ENCODE peak calls at places on chromosomes 12 and 14, in six cellular contexts. One of them, this sample, is unnamed.

GRCh38 chr12:119444462-119445044 is 110.0 kb downstream of the CCDC60 start:
- DNase-seq in breast epithelium: no peak
- DNase-seq in HL-60: peak; percentile 49
- DNase-seq in fibroblast of the aortic adventitia: peak; percentile 43
- DNase-seq in colonic mucosa: peak; percentile 30
- DNase-seq in upper lobe of right lung: no peak
- DNase-seq in this sample: no peak

GRCh38 chr12:61530456-61530855 is 729.7 kb upstream of the USP15 start:
- DNase-seq in upper lobe of right lung: no peak
- DNase-seq in HL-60: no peak
- DNase-seq in fibroblast of the aortic adventitia: no peak
- DNase-seq in colonic mucosa: no peak
- DNase-seq in breast epithelium: no peak
- DNase-seq in this sample: no peak

GRCh38 chr12:103768467-103769123 is 72.4 kb downstream of the NT5DC3 start:
- DNase-seq in colonic mucosa: no peak
- DNase-seq in upper lobe of right lung: no peak
- DNase-seq in HL-60: no peak
- DNase-seq in breast epithelium: no peak
- DNase-seq in fibroblast of the aortic adventitia: no peak
- DNase-seq in this sample: no peak

GRCh38 chr12:108745641-108746040 is 14.3 kb upstream of the CORO1C start:
- DNase-seq in colonic mucosa: no peak
- DNase-seq in breast epithelium: no peak
- DNase-seq in upper lobe of right lung: no peak
- DNase-seq in fibroblast of the aortic adventitia: no peak
- DNase-seq in HL-60: no peak
- DNase-seq in this sample: no peak

GRCh38 chr12:110966081-110966760 is 45.8 kb upstream of the MYL2 start:
- DNase-seq in colonic mucosa: no peak
- DNase-seq in breast epithelium: no peak
- DNase-seq in fibroblast of the aortic adventitia: peak; percentile 0
- DNase-seq in HL-60: no peak
- DNase-seq in upper lobe of right lung: no peak
- DNase-seq in this sample: no peak

GRCh38 chr14:47929334-47929733 is 253.9 kb upstream of the MDGA2 start:
- DNase-seq in colonic mucosa: no peak
- DNase-seq in HL-60: no peak
- DNase-seq in upper lobe of right lung: no peak
- DNase-seq in breast epithelium: no peak
- DNase-seq in fibroblast of the aortic adventitia: no peak
- DNase-seq in this sample: no peak

GRCh38 chr14:69152944-69153847 is at the start of gene DCAF5:
- DNase-seq in HL-60: peak; percentile 62
- DNase-seq in colonic mucosa: peak; percentile 96
- DNase-seq in breast epithelium: peak; percentile 93
- DNase-seq in fibroblast of the aortic adventitia: peak; percentile 90
- DNase-seq in upper lobe of right lung: peak; percentile 98
- DNase-seq in this sample: peak; percentile 98

GRCh38 chr14:105980224-105980623 is 453.8 kb downstream of the TMEM121 start:
- DNase-seq in fibroblast of the aortic adventitia: no peak
- DNase-seq in HL-60: no peak
- DNase-seq in colonic mucosa: no peak
- DNase-seq in upper lobe of right lung: no peak
- DNase-seq in breast epithelium: no peak
- DNase-seq in this sample: no peak

GRCh38 chr12:120252071-120252906 is 13.2 kb downstream of the PXN start:
- DNase-seq in colonic mucosa: no peak
- DNase-seq in breast epithelium: no peak
- DNase-seq in HL-60: no peak
- DNase-seq in fibroblast of the aortic adventitia: no peak
- DNase-seq in upper lobe of right lung: no peak
- DNase-seq in this sample: no peak

GRCh38 chr14:31927348-31927826 is 149.7 kb upstream of the ARHGAP5 start:
- DNase-seq in breast epithelium: no peak
- DNase-seq in HL-60: no peak
- DNase-seq in fibroblast of the aortic adventitia: peak; percentile 82
- DNase-seq in colonic mucosa: no peak
- DNase-seq in upper lobe of right lung: no peak
- DNase-seq in this sample: no peak

GRCh38 chr12:6426882-6427671 is 17.7 kb upstream of the CD27 start:
- DNase-seq in upper lobe of right lung: no peak
- DNase-seq in colonic mucosa: no peak
- DNase-seq in breast epithelium: no peak
- DNase-seq in HL-60: no peak
- DNase-seq in fibroblast of the aortic adventitia: no peak
- DNase-seq in this sample: no peak

GRCh38 chr12:40525054-40525453 is 167.2 kb upstream of the CNTN1 start:
- DNase-seq in colonic mucosa: no peak
- DNase-seq in HL-60: no peak
- DNase-seq in upper lobe of right lung: no peak
- DNase-seq in fibroblast of the aortic adventitia: no peak
- DNase-seq in breast epithelium: no peak
- DNase-seq in this sample: no peak

GRCh38 chr14:101492716-101493115 is 68.6 kb upstream of the DIO3 start:
- DNase-seq in colonic mucosa: no peak
- DNase-seq in breast epithelium: peak; percentile 14
- DNase-seq in HL-60: no peak
- DNase-seq in fibroblast of the aortic adventitia: no peak
- DNase-seq in upper lobe of right lung: peak; percentile 61
- DNase-seq in this sample: no peak

GRCh38 chr12:53253298-53253697 is 14.8 kb upstream of the ESPL1 start:
- DNase-seq in fibroblast of the aortic adventitia: no peak
- DNase-seq in breast epithelium: no peak
- DNase-seq in upper lobe of right lung: peak; percentile 65
- DNase-seq in HL-60: no peak
- DNase-seq in colonic mucosa: no peak
- DNase-seq in this sample: no peak

GRCh38 chr12:53251477-53252348 is 16.4 kb upstream of the ESPL1 start:
- DNase-seq in upper lobe of right lung: peak; percentile 90
- DNase-seq in HL-60: peak; percentile 77
- DNase-seq in fibroblast of the aortic adventitia: peak; percentile 73
- DNase-seq in colonic mucosa: peak; percentile 79
- DNase-seq in breast epithelium: peak; percentile 76
- DNase-seq in this sample: peak; percentile 96

GRCh38 chr12:53255993-53256392 is 12.1 kb upstream of the ESPL1 start:
- DNase-seq in fibroblast of the aortic adventitia: no peak
- DNase-seq in upper lobe of right lung: no peak
- DNase-seq in breast epithelium: no peak
- DNase-seq in colonic mucosa: no peak
- DNase-seq in HL-60: no peak
- DNase-seq in this sample: no peak

GRCh38 chr12:53254816-53255545 is 13.1 kb upstream of the ESPL1 start:
- DNase-seq in fibroblast of the aortic adventitia: no peak
- DNase-seq in HL-60: no peak
- DNase-seq in breast epithelium: no peak
- DNase-seq in colonic mucosa: no peak
- DNase-seq in upper lobe of right lung: no peak
- DNase-seq in this sample: no peak

GRCh38 chr12:53252349-53252916 is 15.7 kb upstream of the ESPL1 start:
- DNase-seq in fibroblast of the aortic adventitia: peak; percentile 37
- DNase-seq in breast epithelium: peak; percentile 72
- DNase-seq in upper lobe of right lung: peak; percentile 73
- DNase-seq in colonic mucosa: peak; percentile 76
- DNase-seq in HL-60: no peak
- DNase-seq in this sample: no peak
- TF ChIP-seq CTCF in fibroblast of the aortic adventitia: no peak
- TF ChIP-seq CTCF in breast epithelium: no peak
- TF ChIP-seq CTCF in upper lobe of right lung: no peak
- TF ChIP-seq CTCF in colonic mucosa: no peak
- TF ChIP-seq CTCF in HL-60: no peak
- TF ChIP-seq CTCF in this sample: no peak

GRCh38 chr12:105504286-105504685 is 173.8 kb downstream of the C12orf75 start:
- DNase-seq in colonic mucosa: no peak
- DNase-seq in HL-60: no peak
- DNase-seq in upper lobe of right lung: no peak
- DNase-seq in breast epithelium: no peak
- DNase-seq in fibroblast of the aortic adventitia: no peak
- DNase-seq in this sample: peak; percentile 31
- TF ChIP-seq CTCF in colonic mucosa: no peak
- TF ChIP-seq CTCF in HL-60: no peak
- TF ChIP-seq CTCF in upper lobe of right lung: no peak
- TF ChIP-seq CTCF in breast epithelium: no peak
- TF ChIP-seq CTCF in fibroblast of the aortic adventitia: peak; percentile 16
- TF ChIP-seq CTCF in this sample: no peak

GRCh38 chr14:59483360-59483759 is 848 bp downstream of the L3HYPDH start:
- DNase-seq in breast epithelium: no peak
- DNase-seq in colonic mucosa: peak; percentile 36
- DNase-seq in HL-60: no peak
- DNase-seq in fibroblast of the aortic adventitia: peak; percentile 80
- DNase-seq in upper lobe of right lung: no peak
- DNase-seq in this sample: no peak

GRCh38 chr14:59484611-59485174 is 376 bp downstream of the JKAMP start:
- DNase-seq in upper lobe of right lung: no peak
- DNase-seq in colonic mucosa: no peak
- DNase-seq in HL-60: no peak
- DNase-seq in breast epithelium: no peak
- DNase-seq in fibroblast of the aortic adventitia: no peak
- DNase-seq in this sample: no peak

GRCh38 chr14:59482471-59483331 is 1.5 kb downstream of the L3HYPDH start:
- DNase-seq in upper lobe of right lung: no peak
- DNase-seq in fibroblast of the aortic adventitia: peak; percentile 94
- DNase-seq in HL-60: no peak
- DNase-seq in breast epithelium: no peak
- DNase-seq in colonic mucosa: peak; percentile 40
- DNase-seq in this sample: no peak

GRCh38 chr14:59482120-59482434 is 2.1 kb downstream of the L3HYPDH start:
- DNase-seq in upper lobe of right lung: no peak
- DNase-seq in breast epithelium: no peak
- DNase-seq in HL-60: no peak
- DNase-seq in colonic mucosa: no peak
- DNase-seq in fibroblast of the aortic adventitia: no peak
- DNase-seq in this sample: no peak

DNA sequence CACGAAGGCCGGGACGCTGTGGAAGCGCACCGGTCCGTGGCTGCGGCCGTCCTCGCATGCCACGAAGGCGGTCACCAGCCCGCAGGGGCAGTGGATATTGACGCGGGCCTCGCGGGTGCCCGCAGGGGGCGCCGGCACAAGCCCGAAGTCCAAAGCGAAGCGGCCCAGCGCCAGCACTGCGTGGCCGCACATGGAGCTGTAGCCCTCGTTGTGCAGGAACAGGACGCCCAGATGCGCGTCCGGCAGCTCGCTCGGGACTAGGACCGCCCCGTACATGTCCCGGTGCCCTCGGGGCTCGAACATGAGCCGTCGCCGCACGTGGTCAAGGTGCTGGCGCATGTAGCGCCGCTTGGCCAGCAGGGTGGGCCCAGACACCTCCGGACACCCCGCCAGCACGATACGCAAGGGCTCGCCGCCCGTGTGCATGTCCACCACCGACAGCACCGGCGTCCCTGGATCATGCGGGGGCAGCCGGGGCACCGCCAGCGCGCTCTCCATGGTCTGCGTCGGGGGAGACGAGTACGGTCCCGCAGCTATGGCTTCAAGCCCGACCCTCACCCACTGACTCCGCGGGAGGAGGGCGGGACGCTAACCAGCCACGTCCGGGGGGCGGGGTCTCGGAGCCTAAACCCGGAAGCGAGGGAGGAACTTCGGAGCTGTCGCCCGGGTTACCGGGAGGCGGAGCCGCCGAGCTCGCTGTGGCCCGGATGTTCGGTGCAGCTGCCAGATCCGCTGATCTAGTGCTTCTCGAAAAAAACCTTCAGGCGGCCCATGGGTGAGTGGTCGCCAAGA is at the start of the genes JKAMP and L3HYPDH:
- DNase-seq in upper lobe of right lung: peak; percentile 99
- DNase-seq in breast epithelium: peak; percentile 95
- DNase-seq in fibroblast of the aortic adventitia: peak; percentile 94
- DNase-seq in colonic mucosa: peak; percentile 98
- DNase-seq in HL-60: peak; percentile 84
- DNase-seq in this sample: peak; percentile 98
- TF ChIP-seq CTCF in upper lobe of right lung: peak; percentile 73
- TF ChIP-seq CTCF in breast epithelium: peak; percentile 21
- TF ChIP-seq CTCF in fibroblast of the aortic adventitia: peak; percentile 48
- TF ChIP-seq CTCF in colonic mucosa: peak; percentile 56
- TF ChIP-seq CTCF in HL-60: peak; percentile 51
- TF ChIP-seq CTCF in this sample: peak; percentile 68

GRCh38 chr14:55131782-55132181 is 2.7 kb downstream of the LGALS3 start:
- DNase-seq in upper lobe of right lung: no peak
- DNase-seq in colonic mucosa: peak; percentile 54
- DNase-seq in HL-60: no peak
- DNase-seq in breast epithelium: no peak
- DNase-seq in fibroblast of the aortic adventitia: no peak
- DNase-seq in this sample: no peak
- TF ChIP-seq CTCF in upper lobe of right lung: peak; percentile 26
- TF ChIP-seq CTCF in colonic mucosa: no peak
- TF ChIP-seq CTCF in HL-60: no peak
- TF ChIP-seq CTCF in breast epithelium: no peak
- TF ChIP-seq CTCF in fibroblast of the aortic adventitia: peak; percentile 29
- TF ChIP-seq CTCF in this sample: no peak

GRCh38 chr14:24272442-24272841 is 1.0 kb upstream of the RABGGTA start:
- DNase-seq in upper lobe of right lung: no peak
- DNase-seq in fibroblast of the aortic adventitia: no peak
- DNase-seq in HL-60: no peak
- DNase-seq in colonic mucosa: no peak
- DNase-seq in breast epithelium: no peak
- DNase-seq in this sample: no peak

GRCh38 chr14:24271834-24272263 is 452 bp upstream of the RABGGTA start:
- DNase-seq in breast epithelium: no peak
- DNase-seq in HL-60: no peak
- DNase-seq in fibroblast of the aortic adventitia: no peak
- DNase-seq in upper lobe of right lung: no peak
- DNase-seq in colonic mucosa: no peak
- DNase-seq in this sample: no peak

GRCh38 chr14:24274101-24274543 is 2.7 kb upstream of the RABGGTA start:
- DNase-seq in fibroblast of the aortic adventitia: no peak
- DNase-seq in upper lobe of right lung: no peak
- DNase-seq in colonic mucosa: no peak
- DNase-seq in HL-60: peak; percentile 89
- DNase-seq in breast epithelium: no peak
- DNase-seq in this sample: no peak

GRCh38 chr14:24275524-24276139 is 4.2 kb upstream of the RABGGTA start:
- DNase-seq in breast epithelium: no peak
- DNase-seq in upper lobe of right lung: no peak
- DNase-seq in HL-60: no peak
- DNase-seq in colonic mucosa: no peak
- DNase-seq in fibroblast of the aortic adventitia: no peak
- DNase-seq in this sample: no peak

GRCh38 chr14:24273422-24273998 is 2.1 kb upstream of the RABGGTA start:
- DNase-seq in HL-60: peak; percentile 72
- DNase-seq in upper lobe of right lung: no peak
- DNase-seq in breast epithelium: no peak
- DNase-seq in colonic mucosa: no peak
- DNase-seq in fibroblast of the aortic adventitia: no peak
- DNase-seq in this sample: no peak
- TF ChIP-seq CTCF in HL-60: no peak
- TF ChIP-seq CTCF in upper lobe of right lung: no peak
- TF ChIP-seq CTCF in breast epithelium: no peak
- TF ChIP-seq CTCF in colonic mucosa: no peak
- TF ChIP-seq CTCF in fibroblast of the aortic adventitia: no peak
- TF ChIP-seq CTCF in this sample: no peak

DNA sequence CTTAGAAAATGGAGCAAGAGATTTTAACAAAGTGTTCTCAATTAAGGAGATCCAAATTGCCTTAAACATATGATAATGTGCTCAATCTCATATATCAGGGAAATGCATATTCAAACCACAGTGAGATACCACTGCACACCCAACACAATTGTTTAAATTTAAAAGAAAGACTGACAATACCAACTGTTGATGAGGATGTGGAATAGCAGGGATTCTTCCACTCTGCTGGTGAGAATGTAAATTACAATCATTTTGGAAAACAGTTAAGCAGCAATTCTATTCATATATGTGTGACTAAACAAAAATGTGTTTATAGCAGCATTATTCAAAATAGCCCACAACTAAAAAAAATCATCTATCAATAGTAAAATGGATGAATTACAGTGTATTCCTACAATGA is 144.2 kb downstream of the KICS2 start:
- DNase-seq in colonic mucosa: no peak
- DNase-seq in HL-60: no peak
- DNase-seq in fibroblast of the aortic adventitia: peak; percentile 28
- DNase-seq in breast epithelium: no peak
- DNase-seq in upper lobe of right lung: no peak
- DNase-seq in this sample: no peak
- TF ChIP-seq CTCF in colonic mucosa: peak; percentile 23
- TF ChIP-seq CTCF in HL-60: no peak
- TF ChIP-seq CTCF in fibroblast of the aortic adventitia: peak; percentile 52
- TF ChIP-seq CTCF in breast epithelium: no peak
- TF ChIP-seq CTCF in upper lobe of right lung: peak; percentile 23
- TF ChIP-seq CTCF in this sample: peak; percentile 30